ENCODE peak calls at places on chromosomes 16 and 17, in seven cellular contexts. D is fibroblast of lung, A is heart right ventricle, V is mucosa of descending colon, I is stomach, O is breast epithelium, Q is adrenal gland. S is an unnamed sample.

GRCh38 chr16:8848939-8849391 is 19.8 kb downstream of the CARHSP1 start:
- DNase-seq in I (no peak), V (no peak), O (no peak), A (peak; percentile 2), Q (no peak), D (peak; percentile 67), S (no peak)

GRCh38 chr17:14464741-14465140 is 163.9 kb downstream of the HS3ST3B1 start:
- DNase-seq in A (no peak), Q (no peak), I (no peak), V (no peak), D (peak; percentile 36), O (no peak), S (no peak)

GRCh38 chr16:85536411-85537330 is 76.5 kb upstream of the GSE1 start:
- DNase-seq in D (no peak), A (no peak), V (no peak), O (no peak), I (no peak), Q (no peak), S (no peak)

GRCh38 chr17:8975091-8975707 is 9.7 kb upstream of the PIK3R5 start:
- DNase-seq in O (no peak), D (no peak), V (no peak), I (no peak), Q (no peak), A (no peak), S (no peak)

GRCh38 chr16:64718481-64718880 is 403.4 kb downstream of the CDH11 start:
- DNase-seq in Q (no peak), O (no peak), I (no peak), A (no peak), D (no peak), V (no peak), S (no peak)

GRCh38 chr16:87877942-87878507 is 8.7 kb upstream of the SLC7A5 start:
- DNase-seq in Q (no peak), I (no peak), V (no peak), A (no peak), O (no peak), D (no peak), S (no peak)

GRCh38 chr17:62895650-62896301 is 70.3 kb upstream of the TANC2 start:
- DNase-seq in V (no peak), I (no peak), Q (no peak), O (no peak), A (no peak), D (peak; percentile 69), S (no peak)

GRCh38 chr16:84563316-84563715 is 54.6 kb downstream of the COTL1 start:
- DNase-seq in D (no peak), V (no peak), O (no peak), A (no peak), Q (no peak), I (no peak), S (no peak)

GRCh38 chr17:80992948-80993624 is 1.4 kb downstream of the CHMP6 start:
- DNase-seq in Q (no peak), I (no peak), V (no peak), O (no peak), A (no peak), D (no peak), S (no peak)

GRCh38 chr16:23124315-23124714 is 24.9 kb downstream of the USP31 start:
- DNase-seq in O (no peak), I (no peak), D (peak; percentile 85), A (no peak), V (no peak), Q (no peak), S (peak; percentile 47)

GRCh38 chr17:30920282-30920681 is 1.5 kb upstream of the ADAP2 start:
- DNase-seq in Q (no peak), V (no peak), A (peak; percentile 58), I (no peak), D (peak; percentile 10), O (no peak), S (no peak)

GRCh38 chr17:63695889-63696288 is 4.0 kb downstream of the LIMD2 start:
- DNase-seq in O (no peak), Q (no peak), D (no peak), V (no peak), I (no peak), A (no peak), S (no peak)

GRCh38 chr17:82892869-82893565 is 53.2 kb upstream of the ZNF750 start:
- DNase-seq in D (no peak), A (peak; percentile 30), Q (no peak), I (peak; percentile 77), V (peak; percentile 49), O (no peak), S (no peak)

GRCh38 chr17:75703591-75703990 is 17.7 kb upstream of the ITGB4 start:
- DNase-seq in Q (no peak), V (no peak), D (no peak), O (no peak), A (no peak), I (no peak), S (no peak)

GRCh38 chr17:63558441-63558840 is 8.2 kb downstream of the DCAF7 start:
- DNase-seq in I (no peak), Q (no peak), D (no peak), O (no peak), A (no peak), V (no peak), S (no peak)

GRCh38 chr16:65672960-65673359 is 551.1 kb upstream of the CDH11 start:
- DNase-seq in O (no peak), Q (no peak), V (no peak), D (peak; percentile 72), I (no peak), A (no peak), S (no peak)

GRCh38 chr17:9285602-9286001 is 264.3 kb downstream of the NTN1 start:
- DNase-seq in A (no peak), D (no peak), V (no peak), O (no peak), Q (no peak), I (no peak), S (no peak)

GRCh38 chr17:57869599-57870282 is 19.9 kb upstream of the MRPS23 start:
- DNase-seq in D (peak; percentile 94), Q (peak; percentile 37), O (no peak), I (no peak), V (no peak), A (no peak), S (no peak)

GRCh38 chr16:85570735-85571562 is 42.2 kb upstream of the GSE1 start:
- DNase-seq in D (no peak), Q (no peak), V (no peak), O (no peak), A (peak; percentile 27), I (peak; percentile 49), S (no peak)

GRCh38 chr16:85366031-85366763 is 246.9 kb upstream of the GSE1 start:
- DNase-seq in I (no peak), D (no peak), O (no peak), Q (no peak), V (no peak), A (no peak), S (no peak)

GRCh38 chr17:42131971-42132370 is 9.4 kb downstream of the HSPB9 start:
- DNase-seq in D (peak; percentile 61), Q (no peak), V (no peak), I (no peak), A (no peak), O (no peak), S (no peak)

GRCh38 chr17:10197721-10198508 is 491 bp downstream of the GAS7 start:
- DNase-seq in A (peak; percentile 16), I (no peak), Q (no peak), D (no peak), O (no peak), V (no peak), S (no peak)

GRCh38 chr16:80463776-80464175 is 77.0 kb upstream of the DYNLRB2 start:
- DNase-seq in D (no peak), A (no peak), I (no peak), Q (no peak), V (no peak), O (no peak), S (no peak)

GRCh38 chr17:9037741-9038140 is 16.4 kb downstream of the NTN1 start:
- DNase-seq in A (no peak), V (no peak), O (no peak), I (no peak), D (no peak), Q (no peak), S (no peak)

GRCh38 chr16:83513006-83513755 is 294.6 kb upstream of the HSBP1 start:
- DNase-seq in D (peak; percentile 90), O (no peak), A (no peak), Q (no peak), I (no peak), V (no peak), S (no peak)

GRCh38 chr16:83200005-83200779 is 573.4 kb downstream of the CDH13 start:
- DNase-seq in A (peak; percentile 5), V (no peak), D (peak; percentile 29), O (no peak), I (no peak), Q (no peak), S (no peak)

DNA sequence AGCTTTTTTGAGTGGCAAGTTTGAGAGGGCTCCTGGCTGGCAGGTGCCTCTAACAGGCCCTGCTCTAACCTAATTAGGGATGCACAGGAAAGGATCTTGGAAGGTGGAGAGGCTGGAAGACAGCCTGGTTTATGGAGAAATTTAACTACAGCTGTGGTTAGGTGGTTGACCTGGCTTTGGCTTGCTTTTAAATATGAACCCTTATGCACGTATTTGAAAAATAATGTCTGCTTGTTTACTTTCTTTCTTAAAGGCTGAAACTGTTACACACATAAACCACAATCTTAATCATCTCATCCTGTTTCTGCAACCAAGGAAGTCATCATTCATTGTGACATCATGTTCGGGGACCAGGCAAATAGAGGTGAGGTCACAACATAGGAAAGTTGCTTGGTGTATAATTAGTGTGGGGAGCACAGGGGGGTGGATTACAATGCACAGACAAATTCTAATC is 23.1 kb upstream of the DHRS13 start:
- DNase-seq in A (no peak), D (peak; percentile 93), V (no peak), I (no peak), Q (no peak), O (no peak), S (no peak)
- H3K36me3 ChIP-seq in A (peaks cover 75% of the 10 kb centered on the region), D (peaks cover 7% of the 10 kb centered on the region), V (no peaks in the 10 kb centered on the region), I (peaks cover 54% of the 10 kb centered on the region), Q (no peaks in the 10 kb centered on the region), O (no peaks in the 10 kb centered on the region), S (no peaks in the 10 kb centered on the region)

GRCh38 chr16:27237229-27238015 is 31.1 kb downstream of the NSMCE1 start:
- DNase-seq in O (peak; percentile 75), I (peak; percentile 42), A (no peak), V (no peak), Q (no peak), D (peak; percentile 71), S (peak; percentile 13)
- H3K4me1 ChIP-seq in O (peaks cover 7% of the 10 kb centered on the region), I (peaks cover 24% of the 10 kb centered on the region), A (peaks cover 72% of the 10 kb centered on the region), V (peaks cover 75% of the 10 kb centered on the region), Q (peaks cover 57% of the 10 kb centered on the region), D (peaks cover 32% of the 10 kb centered on the region), S (peaks cover 2% of the 10 kb centered on the region)

DNA sequence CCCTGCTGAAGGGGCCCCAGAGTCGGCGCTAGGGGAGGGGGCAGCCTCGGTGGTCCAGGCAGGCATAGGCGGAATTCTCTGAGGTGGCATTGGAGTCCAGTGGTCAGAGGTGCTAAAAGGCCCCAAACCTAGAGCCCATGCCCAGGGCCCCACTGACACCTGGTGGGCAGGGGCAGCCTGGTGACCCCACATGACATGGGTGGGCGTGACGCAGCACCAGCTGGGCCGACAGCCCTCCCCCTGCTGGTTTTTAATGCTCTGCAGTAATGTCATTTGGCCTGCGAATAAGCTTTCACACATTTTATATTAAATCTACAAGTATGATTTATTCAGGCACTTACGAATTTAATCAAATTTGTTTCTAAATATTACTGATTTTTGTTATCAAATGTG is 2.1 kb upstream of the RNPS1 start:
- DNase-seq in D (no peak), I (no peak), A (no peak), Q (no peak), O (no peak), V (no peak), S (no peak)
- TF ChIP-seq CTCF in D (no peak), I (no peak), A (no peak), Q (no peak), O (no peak), V (no peak), S (no peak)

GRCh38 chr16:30659507-30660423 is 1.5 kb downstream of the FBRS start:
- DNase-seq in D (peak; percentile 26), A (no peak), Q (peak; percentile 54), I (no peak), O (peak; percentile 45), V (peak; percentile 49), S (peak; percentile 46)
- H3K36me3 ChIP-seq in D (peaks cover 30% of the 10 kb centered on the region), A (peaks cover 63% of the 10 kb centered on the region), Q (no peaks in the 10 kb centered on the region), I (peaks cover 63% of the 10 kb centered on the region), O (peaks cover 4% of the 10 kb centered on the region), V (peaks cover 8% of the 10 kb centered on the region), S (no peaks in the 10 kb centered on the region)